ENCODE peak calls at places on chromosomes 3 and 15, in five cellular contexts. E is fibroblast of pulmonary artery, I is dorsolateral prefrontal cortex, R is astrocyte, L is heart right ventricle. U is an unnamed sample.

GRCh38 chr15:67066041-67067021 is 929 bp downstream of the SMAD3 start:
- DNase-seq in E (no peak), I (no peak), R (no peak), L (peak), U (no peak)

GRCh38 chr3:73580343-73580742 is 44.4 kb downstream of the PDZRN3 start:
- DNase-seq in E (peak), I (no peak), R (peak), L (no peak), U (peak)

GRCh38 chr15:90479656-90480055 is 50.1 kb upstream of the CRTC3 start:
- DNase-seq in E (peak), I (no peak), R (peak), L (no peak), U (peak)

GRCh38 chr15:42092666-42093445 is 1.5 kb downstream of the PLA2G4D start:
- DNase-seq in E (no peak), I (no peak), R (no peak), L (peak), U (no peak)

GRCh38 chr3:81816473-81817260 is 55.2 kb upstream of the GBE1 start:
- DNase-seq in E (peak), I (no peak), R (peak), L (no peak), U (no peak)

GRCh38 chr15:60901647-60902046 is 327.5 kb downstream of the RORA start:
- DNase-seq in E (no peak), I (no peak), R (no peak), L (no peak), U (no peak)

GRCh38 chr15:74976159-74976558 is 19.2 kb upstream of the SCAMP5 start:
- DNase-seq in E (no peak), I (no peak), R (no peak), L (no peak), U (no peak)

GRCh38 chr3:133121471-133121870 is 83.3 kb downstream of the TMEM108 start:
- DNase-seq in E (no peak), I (no peak), R (no peak), L (no peak), U (no peak)

GRCh38 chr3:138043266-138044029 is 33.5 kb downstream of the CLDN18 start:
- DNase-seq in E (peak), I (no peak), R (peak), L (no peak), U (peak)

GRCh38 chr3:146164951-146165350 is 4.0 kb upstream of the PLOD2 start:
- DNase-seq in E (no peak), I (no peak), R (no peak), L (no peak), U (no peak)
- H3K4me3 ChIP-seq in E (no peak), I (no peak), R (peak), L (no peak), U (no peak)

DNA sequence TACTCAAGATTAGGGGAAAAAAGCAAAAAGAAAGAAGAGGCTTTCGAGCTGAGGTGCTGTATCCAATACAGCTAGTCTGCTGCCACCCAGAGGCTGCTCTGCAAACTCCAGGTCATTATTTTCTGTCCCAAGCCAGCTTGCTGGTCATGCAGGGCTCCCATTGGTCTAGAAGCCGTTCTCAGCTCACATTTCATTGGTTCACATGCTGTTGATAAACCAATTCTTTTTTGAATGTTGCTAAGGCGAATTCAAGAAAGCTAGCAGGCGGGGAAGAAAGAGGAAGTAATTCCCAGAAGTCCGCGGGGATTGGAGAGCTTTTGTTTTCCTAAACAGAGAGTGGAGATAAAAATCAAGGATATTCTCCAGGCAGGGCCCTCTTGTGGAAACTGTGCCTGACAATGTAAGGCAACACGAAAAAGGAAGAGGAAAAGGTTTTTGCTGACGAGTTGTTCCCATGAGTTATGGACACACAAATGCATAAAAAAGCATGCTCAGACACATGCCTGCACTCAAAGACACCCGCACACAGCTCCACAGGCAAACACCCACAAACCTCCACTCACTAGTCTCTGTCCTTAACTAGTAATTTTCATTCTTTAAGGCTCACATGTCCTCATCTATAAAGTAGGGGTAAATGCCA is 33.4 kb downstream of the FSTL1 start:
- DNase-seq in E (peak), I (peak), R (peak), L (peak), U (peak)
- H3K4me3 ChIP-seq in E (peak), I (peak), R (no peak), L (peak), U (peak)

DNA sequence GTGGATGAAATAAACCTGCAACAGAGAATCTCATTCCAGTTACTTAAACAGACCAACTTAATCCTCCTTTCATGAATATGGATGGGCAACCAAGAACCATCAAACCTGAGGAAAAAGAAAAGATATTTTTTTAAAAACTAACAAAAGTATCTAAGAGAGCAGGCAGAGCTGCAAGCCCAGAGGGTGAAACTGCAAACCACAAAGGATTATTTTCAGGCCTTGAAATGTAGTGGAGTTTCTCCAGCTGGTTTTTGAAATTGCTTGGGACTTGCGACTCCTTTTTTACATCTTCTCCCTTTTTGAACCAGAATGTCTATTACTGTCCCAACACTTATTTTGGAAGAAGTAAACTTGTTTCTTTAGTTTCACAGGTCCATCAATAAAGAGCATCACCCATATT is 87.4 kb downstream of the STAG1 start:
- DNase-seq in E (no peak), I (no peak), R (no peak), L (no peak), U (no peak)
- H3K4me3 ChIP-seq in E (no peak), I (no peak), R (no peak), L (no peak), U (no peak)

GRCh38 chr15:40340038-40340739 is 550 bp downstream of the CCDC9B start:
- DNase-seq in E (peak), I (no peak), R (peak), L (peak), U (no peak)
- H3K4me3 ChIP-seq in E (peak), I (peak), R (peak), L (peak), U (peak)

GRCh38 chr3:154781595-154781994 is 298.5 kb upstream of the MME start:
- DNase-seq in E (no peak), I (no peak), R (no peak), L (no peak), U (no peak)

GRCh38 chr3:154783053-154784037 is 296.8 kb upstream of the MME start:
- DNase-seq in E (no peak), I (no peak), R (no peak), L (no peak), U (no peak)

GRCh38 chr3:154791611-154792010 is 288.5 kb upstream of the MME start:
- DNase-seq in E (no peak), I (no peak), R (no peak), L (no peak), U (no peak)

GRCh38 chr3:154782151-154782550 is 298.0 kb upstream of the MME start:
- DNase-seq in E (no peak), I (no peak), R (no peak), L (no peak), U (no peak)

DNA sequence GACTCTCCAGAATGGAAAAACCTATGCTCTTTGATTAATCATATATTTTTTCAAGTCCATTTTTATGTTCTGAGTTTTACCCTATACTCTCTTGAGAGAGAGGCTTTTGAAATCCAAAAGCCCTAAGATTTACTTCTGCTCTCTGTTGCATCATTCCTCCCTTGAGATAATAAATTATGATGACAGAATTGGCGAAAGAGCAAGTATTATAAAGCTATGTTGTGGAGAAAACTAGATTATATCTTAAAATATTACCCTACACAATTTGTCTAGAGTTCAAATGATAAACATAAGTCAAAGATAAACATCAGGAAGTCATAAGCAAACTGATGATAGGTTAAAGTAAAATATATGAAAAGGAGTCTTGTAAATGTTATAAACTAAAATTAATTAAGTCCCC is 293.4 kb upstream of the MME start:
- DNase-seq in E (peak), I (no peak), R (no peak), L (no peak), U (no peak)
- H3K4me3 ChIP-seq in E (no peak), I (no peak), R (no peak), L (no peak), U (no peak)

DNA sequence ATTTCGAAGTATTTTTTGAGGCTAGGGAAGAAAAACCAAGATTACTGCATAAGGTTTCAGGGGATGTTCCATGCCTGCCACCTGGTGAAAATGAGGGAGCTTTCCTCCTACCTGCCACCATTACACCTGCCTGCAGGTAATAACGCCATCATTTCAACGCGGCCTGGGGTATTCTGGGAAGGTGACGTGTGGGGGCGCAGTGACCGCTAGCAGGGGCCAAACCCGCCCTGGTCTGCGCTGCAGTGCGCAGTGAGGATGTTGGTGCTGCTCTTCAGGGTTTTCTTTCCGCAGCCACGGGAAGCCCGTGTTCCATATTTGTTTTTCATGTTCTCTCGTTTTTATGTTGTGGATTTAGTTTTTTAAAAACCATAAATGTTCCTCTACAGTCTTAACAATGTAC is 37.4 kb upstream of the SNRPN start:
- DNase-seq in E (no peak), I (no peak), R (no peak), L (no peak), U (no peak)
- H3K4me3 ChIP-seq in E (no peak), I (no peak), R (no peak), L (no peak), U (no peak)